ENCODE peak calls at places on chromosomes 7 and 10, in nine cellular contexts. B is GM23248; T is breast epithelium; A is CD8-positive, alpha-beta T cell; X is aorta; Y is CD8-positive, alpha-beta memory T cell; I is ovary; V is tibial artery; Q is SJCRH30. Z is an unnamed sample.

GRCh38 chr10:100009283-100009792 is 409 bp downstream of the DNMBP start:
- DNase-seq in X (no peak), Q (peak; percentile 70), I (peak; percentile 68), T (no peak), B (peak; percentile 87), V (peak; percentile 53), A (peak; percentile 53), Y (no peak), Z (no peak)

GRCh38 chr7:130491841-130492518 is at the start of gene MEST:
- DNase-seq in X (peak; percentile 76), Q (peak; percentile 84), A (no peak), I (peak; percentile 20), V (no peak), Y (no peak), B (peak; percentile 53), T (no peak), Z (no peak)

GRCh38 chr10:82267014-82267413 is 392.0 kb downstream of the NRG3 start:
- DNase-seq in T (no peak), V (no peak), B (no peak), Y (no peak), A (no peak), X (no peak), I (no peak), Q (no peak), Z (no peak)

GRCh38 chr10:23419201-23419600 is 19.7 kb upstream of the OTUD1 start:
- DNase-seq in A (no peak), B (no peak), V (no peak), Q (no peak), Y (no peak), T (no peak), X (no peak), I (no peak), Z (no peak)

GRCh38 chr7:47584128-47584865 is 2.4 kb upstream of the TNS3 start:
- DNase-seq in Q (no peak), X (no peak), A (no peak), V (no peak), Y (no peak), I (peak; percentile 44), B (peak; percentile 63), T (no peak), Z (no peak)

GRCh38 chr10:60098676-60099601 is 192.6 kb upstream of the CCDC6 start:
- DNase-seq in A (no peak), I (no peak), Y (no peak), V (no peak), X (no peak), T (no peak), Q (peak; percentile 7), B (peak; percentile 8), Z (no peak)

GRCh38 chr10:90806677-90807076 is 51.2 kb downstream of the HTR7 start:
- DNase-seq in I (no peak), A (no peak), Q (no peak), V (no peak), T (no peak), Y (no peak), B (no peak), X (no peak), Z (no peak)

GRCh38 chr10:89515031-89515841 is 20.2 kb downstream of the SLC16A12 start:
- DNase-seq in Y (no peak), A (no peak), B (peak; percentile 97), V (peak; percentile 34), I (no peak), X (no peak), T (no peak), Q (peak; percentile 72), Z (no peak)

GRCh38 chr7:2106920-2107319 is 125.8 kb downstream of the MAD1L1 start:
- DNase-seq in I (peak; percentile 56), Q (no peak), B (peak; percentile 40), V (no peak), X (no peak), A (no peak), T (no peak), Y (no peak), Z (no peak)

GRCh38 chr10:106308284-106308683 is 856.2 kb downstream of the SORCS1 start:
- DNase-seq in T (no peak), A (no peak), Y (no peak), X (no peak), Q (no peak), V (no peak), I (no peak), B (no peak), Z (no peak)

GRCh38 chr10:114412907-114413386 is 8.6 kb upstream of the AFAP1L2 start:
- DNase-seq in Q (no peak), B (peak; percentile 7), T (no peak), V (no peak), X (no peak), Y (no peak), A (no peak), I (no peak), Z (no peak)

GRCh38 chr7:98469088-98469487 is 68.2 kb upstream of the BAIAP2L1 start:
- DNase-seq in Y (no peak), Q (no peak), I (no peak), T (no peak), X (peak; percentile 22), B (no peak), A (no peak), V (no peak), Z (no peak)

GRCh38 chr7:98467570-98468312 is 66.9 kb upstream of the BAIAP2L1 start:
- DNase-seq in T (no peak), X (no peak), V (no peak), A (no peak), Q (no peak), B (no peak), I (no peak), Y (no peak), Z (no peak)

GRCh38 chr7:98472391-98473002 is 71.6 kb upstream of the BAIAP2L1 start:
- DNase-seq in A (no peak), I (no peak), Y (no peak), T (no peak), Q (peak; percentile 28), X (peak; percentile 44), V (no peak), B (no peak), Z (no peak)

GRCh38 chr7:98474558-98474957 is 73.7 kb upstream of the BAIAP2L1 start:
- DNase-seq in V (no peak), B (peak; percentile 10), T (no peak), A (no peak), I (no peak), Y (no peak), X (no peak), Q (no peak), Z (no peak)

GRCh38 chr7:98470131-98470985 is 69.5 kb upstream of the BAIAP2L1 start:
- DNase-seq in X (peak; percentile 75), V (no peak), Q (no peak), A (peak; percentile 11), T (no peak), I (no peak), Y (no peak), B (peak; percentile 29), Z (peak; percentile 49)
- H3K4me3 ChIP-seq in X (no peak overlapping the region), V (peak overlapping the region; percentile 9), Q (no peak overlapping the region), A (no peak overlapping the region), T (no peak overlapping the region), I (no peak overlapping the region), Y (no peak overlapping the region), B (no peak overlapping the region), Z (no peak overlapping the region)

DNA sequence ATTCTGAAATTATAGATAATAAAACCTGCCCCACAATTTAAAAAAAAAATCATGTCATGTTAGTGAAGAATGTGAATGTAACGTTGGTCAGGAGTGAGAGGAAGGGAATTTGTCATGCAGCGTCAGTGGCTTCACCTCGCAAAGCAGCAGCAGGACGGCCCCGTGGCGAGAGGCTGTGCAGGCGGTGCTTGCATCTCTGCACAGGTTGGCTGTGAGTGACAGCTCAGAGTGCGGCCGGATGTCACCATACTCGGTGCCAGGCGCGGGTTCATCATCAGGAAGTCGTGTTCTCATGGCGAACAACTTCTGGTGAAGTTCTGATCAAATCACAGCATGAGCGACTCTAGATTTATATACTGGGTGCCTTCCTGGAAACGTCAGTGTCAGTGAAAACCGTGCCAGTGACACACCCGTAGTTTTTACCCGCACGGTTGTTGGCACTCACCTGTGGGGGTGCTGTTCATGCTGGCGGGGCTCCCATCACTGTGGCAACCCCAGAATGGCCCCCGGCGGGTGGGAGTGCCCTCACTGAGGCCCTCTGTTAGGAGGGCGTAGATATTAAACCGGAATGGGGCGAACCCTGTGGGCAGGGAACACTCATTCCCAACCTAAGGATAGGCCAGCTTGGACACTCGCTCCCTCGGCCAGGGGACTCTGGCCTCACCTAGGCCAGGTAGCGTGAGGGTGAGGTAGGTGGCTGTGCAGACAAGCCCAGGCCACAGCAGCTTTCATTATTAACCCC is 120.3 kb downstream of the CYTH3 start:
- DNase-seq in A (no peak), V (no peak), T (no peak), X (no peak), Y (no peak), Q (no peak), B (no peak), I (no peak), Z (no peak)
- H3K27ac ChIP-seq in A (no peak overlapping the region), V (no peak overlapping the region), T (no peak overlapping the region), X (no peak overlapping the region), Y (no peak overlapping the region), Q (no peak overlapping the region), B (no peak overlapping the region), I (no peak overlapping the region), Z (no peak overlapping the region)

DNA sequence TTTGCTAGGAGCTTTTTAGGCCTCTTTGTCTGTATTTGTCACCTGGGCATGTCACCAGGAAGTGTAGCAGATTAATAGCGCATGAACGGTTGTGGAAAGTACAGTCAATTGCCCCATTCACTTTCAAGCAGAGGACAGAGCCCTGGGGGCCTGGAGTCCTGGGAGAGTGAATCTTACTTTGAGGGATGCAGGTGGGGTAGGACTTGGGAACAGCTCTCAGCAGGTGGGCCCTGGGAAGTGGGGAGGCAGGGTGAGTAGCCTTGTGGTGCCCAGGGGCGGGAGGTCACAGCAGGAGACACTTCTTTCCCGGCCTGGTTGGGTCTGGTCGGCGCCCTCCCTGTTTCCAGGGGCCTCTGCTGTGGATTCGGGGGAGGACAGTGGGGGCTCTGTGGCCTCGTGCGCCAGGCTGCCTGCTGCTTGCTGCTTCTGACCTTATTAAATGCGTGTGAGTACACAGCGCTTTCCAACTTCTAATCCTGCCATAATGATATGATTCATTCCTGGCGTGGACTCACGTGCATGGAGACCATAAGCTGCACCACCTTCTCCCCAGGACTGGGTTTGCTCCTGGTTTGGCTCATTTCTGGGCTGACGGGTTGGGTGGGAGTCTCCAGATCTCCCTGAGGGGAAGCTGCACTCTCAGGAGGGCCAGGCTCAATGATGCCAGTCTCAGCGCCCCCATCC is 51.6 kb upstream of the AQP1 start:
- DNase-seq in I (no peak), B (no peak), T (no peak), X (no peak), V (no peak), Y (no peak), Q (no peak), A (no peak), Z (peak; percentile 71)
- H3K36me3 ChIP-seq in I (no peaks in the 10 kb centered on the region), B (no peaks in the 10 kb centered on the region), T (no peaks in the 10 kb centered on the region), X (no peaks in the 10 kb centered on the region), V (peaks cover 10% of the 10 kb centered on the region), Y (no peaks in the 10 kb centered on the region), Q (no peaks in the 10 kb centered on the region), A (no peaks in the 10 kb centered on the region), Z (no peaks in the 10 kb centered on the region)

DNA sequence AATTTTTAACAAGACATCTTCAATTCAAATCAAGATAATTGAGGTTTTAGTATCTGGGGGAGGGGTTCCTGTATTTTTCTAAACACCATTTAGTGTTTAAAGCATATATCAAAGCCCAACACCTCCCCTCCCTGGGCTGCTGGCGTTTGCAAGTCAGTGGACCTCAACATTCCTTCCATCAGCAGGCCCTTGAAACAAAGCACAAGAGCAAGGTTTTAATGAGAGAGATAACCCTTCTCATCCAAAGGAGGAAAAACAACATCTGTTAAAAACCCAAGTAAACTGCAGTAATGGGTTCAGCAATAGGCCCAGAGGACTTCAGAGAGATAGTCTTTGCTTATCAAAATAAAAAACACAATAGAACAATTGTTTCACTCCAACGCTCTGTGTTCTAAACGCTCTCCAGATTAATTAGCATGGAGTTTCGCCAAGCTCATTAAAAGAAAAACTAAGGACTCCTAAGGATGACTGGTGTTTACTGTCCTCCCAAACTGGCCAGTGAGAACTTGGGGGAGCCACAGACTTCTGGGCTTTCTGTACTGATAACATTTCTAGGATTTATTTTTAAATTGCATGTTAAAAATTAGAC is 2.5 kb downstream of the JCAD start:
- DNase-seq in T (no peak), A (no peak), B (no peak), I (no peak), Y (no peak), Q (no peak), V (no peak), X (no peak), Z (no peak)
- H3K4me3 ChIP-seq in T (peak overlapping the region; percentile 85), A (no peak overlapping the region), B (peak overlapping the region; percentile 76), I (no peak overlapping the region), Y (no peak overlapping the region), Q (no peak overlapping the region), V (peak overlapping the region; percentile 80), X (no peak overlapping the region), Z (peak overlapping the region; percentile 55)